ENCODE peak calls at places on chromosome 22, in six cellular contexts. N is fibroblast of mammary gland, G is stomach, I is OCI-LY7, J is AG04450, T is HCT116. C is an unnamed sample.

GRCh38 chr22:37824674-37825641 is 1.8 kb downstream of the GALR3 start:
- DNase-seq in G (no peak), T (no peak), J (no peak), I (no peak), N (no peak), C (no peak)

GRCh38 chr22:19406281-19406811 is 25.2 kb downstream of the HIRA start:
- DNase-seq in N (no peak), T (no peak), I (no peak), J (no peak), G (no peak), C (no peak)

GRCh38 chr22:47713880-47714452 is 951.5 kb downstream of the TBC1D22A start:
- DNase-seq in N (no peak), T (no peak), I (no peak), G (no peak), J (no peak), C (no peak)

GRCh38 chr22:45865561-45866397 is 111.2 kb downstream of the WNT7B start:
- DNase-seq in T (no peak), N (no peak), G (peak; percentile 20), J (no peak), I (no peak), C (no peak)

GRCh38 chr22:34696557-34696956 is 369.4 kb upstream of the ISX start:
- DNase-seq in N (no peak), T (no peak), G (no peak), J (no peak), I (peak; percentile 6), C (no peak)

GRCh38 chr22:37213218-37213855 is 1.1 kb upstream of the SSTR3 start:
- DNase-seq in J (no peak), I (no peak), N (no peak), G (no peak), T (no peak), C (no peak)

GRCh38 chr22:23054531-23055257 is 15.6 kb upstream of the GNAZ start:
- DNase-seq in G (peak; percentile 35), J (no peak), T (no peak), I (peak; percentile 73), N (no peak), C (no peak)

GRCh38 chr22:17919276-17920144 is 104.9 kb downstream of the MICAL3 start:
- DNase-seq in J (no peak), T (no peak), G (no peak), N (no peak), I (no peak), C (no peak)

GRCh38 chr22:48520207-48520606 is 1307.5 kb downstream of the BRD1 start:
- DNase-seq in I (no peak), T (no peak), N (no peak), G (no peak), J (no peak), C (no peak)

GRCh38 chr22:38554281-38554680 is 15.7 kb downstream of the DMC1 start:
- DNase-seq in I (no peak), G (no peak), N (peak; percentile 91), J (peak; percentile 23), T (no peak), C (no peak)

GRCh38 chr22:38284042-38284402 is 11.2 kb upstream of the TMEM184B start:
- DNase-seq in T (no peak), G (no peak), N (peak; percentile 99), I (no peak), J (peak; percentile 82), C (peak; percentile 87)

GRCh38 chr22:38317995-38318715 is 922 bp upstream of the CSNK1E start:
- DNase-seq in G (peak; percentile 71), T (peak; percentile 81), N (peak; percentile 92), I (no peak), J (peak; percentile 52), C (peak; percentile 76)

GRCh38 chr22:38455530-38456271 is 702 bp upstream of the KCNJ4 start:
- DNase-seq in G (no peak), I (peak; percentile 40), N (no peak), T (no peak), J (no peak), C (no peak)

GRCh38 chr22:48616656-48617055 is 1211.0 kb downstream of the BRD1 start:
- DNase-seq in J (no peak), G (no peak), N (no peak), I (no peak), T (no peak), C (no peak)

GRCh38 chr22:17369553-17370035 is 334 bp downstream of the CECR2 start:
- DNase-seq in I (peak; percentile 30), G (no peak), J (no peak), N (no peak), T (no peak), C (no peak)

GRCh38 chr22:38873469-38874411 is 1.7 kb upstream of the CBX6 start:
- DNase-seq in G (peak; percentile 25), N (no peak), J (no peak), T (no peak), I (no peak), C (no peak)

GRCh38 chr22:47381240-47381639 is 618.8 kb downstream of the TBC1D22A start:
- DNase-seq in G (no peak), N (no peak), J (no peak), T (no peak), I (no peak), C (no peak)

GRCh38 chr22:24417200-24417599 is 10.2 kb upstream of the ADORA2A start:
- DNase-seq in T (no peak), I (no peak), N (no peak), J (no peak), G (no peak), C (no peak)

GRCh38 chr22:22154068-22154467 is 90.5 kb upstream of the VPREB1 start:
- DNase-seq in T (no peak), J (no peak), N (no peak), G (no peak), I (no peak), C (no peak)

GRCh38 chr22:34976474-34976873 is 89.5 kb upstream of the ISX start:
- DNase-seq in N (no peak), I (no peak), J (no peak), G (no peak), T (no peak), C (no peak)

GRCh38 chr22:46432164-46433068 is 96.9 kb downstream of the TRMU start:
- DNase-seq in G (peak; percentile 66), J (no peak), T (no peak), I (peak; percentile 79), N (no peak), C (no peak)

GRCh38 chr22:19761500-19762314 is 1.1 kb downstream of the TBX1 start:
- DNase-seq in N (peak; percentile 34), J (no peak), G (no peak), I (no peak), T (no peak), C (no peak)

GRCh38 chr22:35325209-35325608 is 25.5 kb downstream of the TOM1 start:
- DNase-seq in T (no peak), J (no peak), I (no peak), G (no peak), N (no peak), C (no peak)

GRCh38 chr22:47062126-47062525 is 299.7 kb downstream of the TBC1D22A start:
- DNase-seq in J (no peak), N (no peak), G (no peak), I (no peak), T (no peak), C (no peak)

GRCh38 chr22:38108561-38109319 is 1.7 kb downstream of the BAIAP2L2 start:
- DNase-seq in G (no peak), I (no peak), N (no peak), T (no peak), J (no peak), C (no peak)

GRCh38 chr22:27709919-27710452 is 91.6 kb downstream of the MN1 start:
- DNase-seq in T (no peak), N (no peak), G (no peak), I (no peak), J (no peak), C (no peak)

GRCh38 chr22:24683671-24684070 is 80.7 kb downstream of the GGT1 start:
- DNase-seq in J (peak; percentile 39), T (no peak), I (no peak), N (peak; percentile 31), G (no peak), C (peak; percentile 60)

DNA sequence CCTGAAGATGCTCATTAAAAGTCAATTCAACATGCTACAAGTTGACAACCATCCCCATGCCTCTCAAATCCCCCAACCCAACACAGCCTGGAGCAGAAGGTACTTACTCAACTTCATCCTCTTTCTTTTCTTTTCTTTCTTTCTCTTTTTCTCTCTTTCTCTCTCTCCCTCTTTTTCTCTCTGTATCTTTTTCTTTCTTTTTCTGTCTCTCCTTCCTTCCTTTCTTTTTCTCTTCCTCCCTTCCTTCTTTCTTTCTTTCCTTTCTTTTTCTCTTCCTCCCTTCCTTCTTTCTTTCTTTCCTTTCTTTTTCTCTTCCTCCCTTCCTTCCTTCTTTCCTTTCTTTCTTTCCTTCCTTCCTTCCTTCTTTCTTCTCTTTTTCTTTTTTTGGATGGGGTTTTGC is 135.7 kb upstream of the SEZ6L start:
- DNase-seq in N (no peak), G (no peak), J (no peak), I (no peak), T (no peak), C (no peak)
- TF ChIP-seq CTCF in N (no peak), G (no peak), J (no peak), I (no peak), T (no peak), C (no peak)

DNA sequence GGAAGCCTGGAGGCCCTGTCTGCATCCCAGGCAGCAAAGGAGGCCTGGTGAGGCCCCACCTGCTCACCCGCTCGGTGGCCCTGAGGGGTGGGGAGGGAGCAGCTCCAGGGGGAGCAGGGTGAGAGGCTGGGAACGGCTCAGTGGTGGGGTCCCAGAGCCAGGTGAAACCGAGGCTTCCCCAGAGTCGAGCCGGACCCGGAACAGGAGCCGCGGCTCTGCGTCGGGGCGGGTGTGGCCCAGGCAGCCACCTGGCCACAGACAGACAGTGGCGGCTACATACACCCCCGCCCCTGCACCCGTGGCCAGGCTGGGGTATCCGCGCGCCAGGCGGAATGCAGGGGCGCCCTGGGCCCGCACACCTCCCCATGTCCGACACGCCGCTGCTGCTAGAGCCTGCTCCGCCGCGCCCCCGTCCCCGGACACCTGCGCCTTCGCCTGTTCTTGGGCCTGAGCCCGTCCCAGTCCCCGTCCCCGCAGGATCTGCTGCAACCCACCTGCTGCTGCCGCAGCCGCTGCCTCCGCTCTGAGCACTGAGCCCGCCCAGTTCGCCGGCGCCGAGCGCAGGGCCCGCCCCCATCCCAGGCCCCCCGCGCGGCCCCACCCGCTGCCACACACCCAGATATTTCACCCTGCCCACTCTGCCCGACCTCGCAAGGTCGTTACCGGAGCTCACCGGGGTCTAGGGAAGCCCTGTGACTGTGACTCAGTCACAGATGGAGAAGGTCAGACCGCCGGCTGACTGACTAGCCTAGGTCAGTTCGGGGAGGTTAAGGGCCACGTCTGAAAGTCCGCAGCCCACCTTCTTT is at the start of gene SLC7A4:
- DNase-seq in N (no peak), G (peak; percentile 27), J (no peak), T (no peak), I (no peak), C (no peak)
- H3K4me3 ChIP-seq in N (no peak within 1 kb of the TSS), G (peak within 1 kb of the TSS; percentile 39), J (peak within 1 kb of the TSS; percentile 25), T (no peak within 1 kb of the TSS), I (no peak within 1 kb of the TSS), C (no peak within 1 kb of the TSS)

DNA sequence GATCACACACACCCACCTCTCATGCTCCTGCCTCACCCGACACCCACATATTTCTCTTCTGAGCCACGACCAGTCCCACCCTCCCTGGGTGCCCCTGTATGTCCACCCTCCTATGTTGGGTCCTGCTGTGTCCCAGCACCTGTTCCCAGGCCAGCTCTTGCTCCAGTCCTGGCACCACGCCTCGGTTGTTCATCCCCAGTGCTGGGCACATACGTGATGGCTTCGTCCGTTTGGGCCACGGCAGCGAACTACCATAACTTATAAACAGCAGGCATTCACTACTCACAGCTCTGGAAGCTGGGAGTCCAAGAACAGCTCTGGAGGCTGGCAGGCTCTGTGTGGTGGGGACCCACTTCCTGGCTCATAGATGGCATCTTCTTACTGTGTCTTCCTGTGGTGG is 116.9 kb downstream of the BRD1 start:
- DNase-seq in I (no peak), N (no peak), T (no peak), G (no peak), J (no peak), C (no peak)
- TF ChIP-seq CTCF in I (no peak), N (no peak), T (no peak), G (no peak), J (no peak), C (no peak)

GRCh38 chr22:31122532-31123291 is at the start of gene INPP5J:
- DNase-seq in N (peak; percentile 36), I (no peak), G (peak; percentile 69), J (no peak), T (peak; percentile 44), C (peak; percentile 15)
- H3K4me3 ChIP-seq in N (no peak within 1 kb of the TSS), I (no peak within 1 kb of the TSS), G (peak within 1 kb of the TSS; percentile 50), J (peak within 1 kb of the TSS; percentile 68), T (peak within 1 kb of the TSS; percentile 70), C (peak within 1 kb of the TSS; percentile 47)